ENCODE peak calls at places on chromosomes 12 and 14, in six cellular contexts. Q is kidney; L is effector memory CD4-positive, alpha-beta T cell; X is OCI-LY7; A is body of pancreas; P is caudate nucleus. M is an unnamed sample.

GRCh38 chr12:16385779-16386646 is 38.6 kb downstream of the MGST1 start:
- DNase-seq in Q (no peak), L (no peak), X (peak), A (peak), P (peak), M (no peak)

GRCh38 chr12:114245555-114245954 is 160.4 kb downstream of the TBX5 start:
- DNase-seq in Q (no peak), L (no peak), X (no peak), A (no peak), P (no peak), M (no peak)

GRCh38 chr14:98599082-98599481 is 672.9 kb downstream of the BCL11B start:
- DNase-seq in Q (no peak), L (no peak), X (no peak), A (no peak), P (no peak), M (no peak)

GRCh38 chr14:24262821-24263733 is at the start of gene TGM1:
- DNase-seq in Q (peak), L (no peak), X (no peak), A (no peak), P (no peak), M (no peak)

GRCh38 chr14:99351166-99352007 is 79.4 kb upstream of the BCL11B start:
- DNase-seq in Q (no peak), L (no peak), X (no peak), A (no peak), P (no peak), M (no peak)

GRCh38 chr14:58830121-58830520 is 192.4 kb downstream of the DACT1 start:
- DNase-seq in Q (no peak), L (no peak), X (no peak), A (no peak), P (no peak), M (no peak)

GRCh38 chr14:71574976-71575375 is 357.3 kb upstream of the RGS6 start:
- DNase-seq in Q (no peak), L (no peak), X (no peak), A (no peak), P (no peak), M (no peak)

GRCh38 chr14:105980224-105980623 is 453.8 kb downstream of the TMEM121 start:
- DNase-seq in Q (no peak), L (no peak), X (no peak), A (no peak), P (no peak), M (no peak)

GRCh38 chr14:64688028-64688427 is 16.2 kb upstream of the PLEKHG3 start:
- DNase-seq in Q (no peak), L (no peak), X (no peak), A (no peak), P (no peak), M (no peak)

GRCh38 chr12:5154091-5154490 is 110.4 kb downstream of the KCNA5 start:
- DNase-seq in Q (no peak), L (no peak), X (no peak), A (no peak), P (no peak), M (no peak)

GRCh38 chr12:112419269-112420133 is 754 bp downstream of the PTPN11 start:
- DNase-seq in Q (peak), L (no peak), X (no peak), A (peak), P (no peak), M (peak)

GRCh38 chr14:75204106-75204505 is 27.7 kb upstream of the TMED10 start:
- DNase-seq in Q (no peak), L (no peak), X (no peak), A (no peak), P (no peak), M (no peak)

GRCh38 chr12:44696542-44696941 is 179.6 kb downstream of the NELL2 start:
- DNase-seq in Q (no peak), L (no peak), X (no peak), A (no peak), P (no peak), M (no peak)

GRCh38 chr12:67069451-67070306 is 199.5 kb upstream of the CAND1 start:
- DNase-seq in Q (peak), L (no peak), X (peak), A (peak), P (peak), M (no peak)

GRCh38 chr12:132160016-132160415 is 15.8 kb downstream of the NOC4L start:
- DNase-seq in Q (peak), L (no peak), X (no peak), A (no peak), P (no peak), M (no peak)

GRCh38 chr14:21234112-21234511 is 35.1 kb downstream of the HNRNPC start:
- DNase-seq in Q (no peak), L (no peak), X (no peak), A (no peak), P (no peak), M (no peak)

GRCh38 chr12:32501835-32502333 is 102.5 kb downstream of the FGD4 start:
- DNase-seq in Q (no peak), L (no peak), X (no peak), A (peak), P (peak), M (no peak)

GRCh38 chr12:124656947-124657434 is 89.6 kb upstream of the NCOR2 start:
- DNase-seq in Q (no peak), L (no peak), X (no peak), A (no peak), P (no peak), M (no peak)
- H3K27ac ChIP-seq in Q (no peak), L (no peak), X (no peak), A (no peak), P (peak), M (no peak)

GRCh38 chr14:94602722-94603121 is 9.5 kb upstream of the SERPINA3 start:
- DNase-seq in Q (no peak), L (no peak), X (no peak), A (no peak), P (no peak), M (no peak)
- H3K27ac ChIP-seq in Q (no peak), L (no peak), X (no peak), A (peak), P (no peak), M (peak)

GRCh38 chr12:8960185-8960584 is 10.7 kb upstream of the M6PR start:
- DNase-seq in Q (no peak), L (no peak), X (no peak), A (no peak), P (no peak), M (no peak)
- H3K27ac ChIP-seq in Q (no peak), L (peak), X (no peak), A (no peak), P (no peak), M (no peak)

GRCh38 chr12:27192118-27192802 is 51.8 kb upstream of the STK38L start:
- DNase-seq in Q (no peak), L (no peak), X (no peak), A (no peak), P (no peak), M (no peak)
- H3K27ac ChIP-seq in Q (peak), L (no peak), X (no peak), A (peak), P (no peak), M (no peak)

DNA sequence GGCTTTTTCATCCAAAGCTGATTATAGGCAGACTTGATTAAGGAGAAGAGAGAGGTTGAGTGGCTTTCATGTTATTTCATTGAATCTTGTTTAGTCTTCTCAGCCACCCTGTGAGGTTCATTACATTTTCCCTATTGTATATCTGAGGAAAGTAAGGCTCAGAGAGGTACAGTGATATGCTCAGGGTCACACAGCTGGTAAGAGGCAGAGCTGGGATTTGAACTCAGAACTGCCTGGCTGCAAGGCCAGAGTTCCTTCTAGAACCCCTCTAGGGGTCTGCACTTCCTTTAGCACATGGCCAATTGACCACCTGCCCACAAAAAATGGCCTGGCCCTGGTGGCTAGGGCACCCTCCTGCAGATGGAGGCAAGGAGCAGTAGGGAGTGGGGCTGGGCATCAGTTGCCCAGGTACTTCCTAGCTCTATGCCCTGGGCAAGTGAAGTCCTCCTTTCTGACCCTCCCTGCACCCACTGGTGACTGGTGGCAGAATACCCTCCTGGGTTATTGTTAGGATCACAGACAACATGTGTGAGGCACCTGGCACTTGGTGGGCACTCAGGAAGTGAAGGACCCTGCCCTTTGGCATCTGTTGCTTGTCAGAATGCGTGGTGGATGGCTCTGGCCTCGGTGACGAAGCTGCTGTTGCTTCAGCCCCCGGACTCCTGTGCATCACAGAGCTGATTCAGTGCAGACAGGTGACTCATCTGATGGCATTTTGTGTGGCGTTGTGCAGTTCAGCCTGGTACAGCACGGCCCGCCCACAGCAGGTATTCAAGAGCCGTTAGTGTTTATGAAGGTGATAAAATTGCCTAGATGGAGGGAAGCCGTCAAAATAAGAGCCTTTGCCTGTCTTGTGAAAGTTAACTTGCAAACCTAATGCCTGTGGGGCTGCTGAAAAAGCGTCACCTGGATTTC is 115.8 kb downstream of the SLC25A47 start:
- DNase-seq in Q (peak), L (no peak), X (no peak), A (no peak), P (peak), M (no peak)
- H3K27ac ChIP-seq in Q (no peak), L (no peak), X (no peak), A (no peak), P (peak), M (peak)

GRCh38 chr12:109527489-109528123 is 45.7 kb downstream of the MMAB start:
- DNase-seq in Q (no peak), L (no peak), X (no peak), A (no peak), P (peak), M (no peak)

GRCh38 chr12:109532721-109533486 is 40.4 kb downstream of the MMAB start:
- DNase-seq in Q (peak), L (no peak), X (no peak), A (no peak), P (no peak), M (no peak)

GRCh38 chr12:109531411-109531810 is 41.9 kb downstream of the MMAB start:
- DNase-seq in Q (no peak), L (no peak), X (no peak), A (no peak), P (no peak), M (no peak)

GRCh38 chr12:109530301-109530685 is 43.0 kb downstream of the MMAB start:
- DNase-seq in Q (no peak), L (no peak), X (no peak), A (no peak), P (no peak), M (no peak)

DNA sequence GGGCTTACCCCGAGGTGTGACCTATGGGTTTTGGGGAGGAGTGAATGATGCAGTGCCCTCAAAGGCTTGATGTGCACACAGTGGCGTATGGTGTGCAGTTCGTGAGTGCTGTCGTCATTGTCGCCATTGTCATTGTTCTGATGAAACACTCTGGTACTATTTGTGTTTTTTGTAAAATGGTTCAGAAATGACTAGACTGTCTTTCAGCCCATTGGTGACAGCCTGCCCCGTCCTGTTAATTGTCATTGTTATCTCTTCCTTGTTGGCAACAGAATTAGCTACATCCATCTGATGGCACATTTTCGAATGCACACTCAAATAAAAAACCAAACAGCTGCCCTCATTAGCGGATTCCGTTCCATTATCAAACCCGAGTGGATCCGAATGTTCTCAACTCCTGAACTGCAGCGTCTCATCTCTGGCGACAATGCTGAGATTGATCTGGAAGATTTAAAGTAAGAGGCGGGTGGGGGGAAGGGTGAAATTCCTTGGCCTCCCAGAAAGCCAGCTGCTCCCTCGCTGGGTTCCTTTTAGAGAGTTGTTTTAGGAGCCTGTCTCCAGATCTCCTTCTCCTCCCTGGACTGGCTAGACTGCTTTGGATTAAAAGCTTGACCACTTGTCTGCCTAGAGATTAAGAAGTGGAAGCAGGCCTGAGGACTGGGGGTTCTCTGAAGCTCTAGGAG is 43.5 kb downstream of the MMAB start:
- DNase-seq in Q (no peak), L (no peak), X (no peak), A (no peak), P (no peak), M (no peak)
- H3K27ac ChIP-seq in Q (no peak), L (no peak), X (no peak), A (peak), P (peak), M (no peak)

DNA sequence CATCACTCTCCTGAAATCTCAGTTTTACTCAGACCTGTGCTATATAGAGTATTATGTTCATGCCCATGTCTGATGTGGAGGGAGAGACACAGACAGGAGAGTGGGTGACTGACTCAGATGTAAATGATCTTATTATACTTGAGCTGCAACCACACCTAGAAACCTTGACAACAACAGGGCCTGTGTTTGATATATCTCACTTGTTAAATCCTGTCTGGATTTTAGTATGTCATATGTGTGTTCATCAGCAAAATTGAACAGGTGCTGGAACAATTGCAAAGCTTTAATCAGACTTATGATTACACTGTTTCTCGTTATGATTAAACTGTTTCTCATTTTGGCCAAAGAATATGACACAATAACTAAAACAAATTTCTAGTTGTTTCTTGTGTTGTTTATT is 37.7 kb downstream of the DIP2B start:
- DNase-seq in Q (no peak), L (no peak), X (no peak), A (no peak), P (no peak), M (no peak)
- H3K27ac ChIP-seq in Q (no peak), L (no peak), X (no peak), A (no peak), P (no peak), M (no peak)

DNA sequence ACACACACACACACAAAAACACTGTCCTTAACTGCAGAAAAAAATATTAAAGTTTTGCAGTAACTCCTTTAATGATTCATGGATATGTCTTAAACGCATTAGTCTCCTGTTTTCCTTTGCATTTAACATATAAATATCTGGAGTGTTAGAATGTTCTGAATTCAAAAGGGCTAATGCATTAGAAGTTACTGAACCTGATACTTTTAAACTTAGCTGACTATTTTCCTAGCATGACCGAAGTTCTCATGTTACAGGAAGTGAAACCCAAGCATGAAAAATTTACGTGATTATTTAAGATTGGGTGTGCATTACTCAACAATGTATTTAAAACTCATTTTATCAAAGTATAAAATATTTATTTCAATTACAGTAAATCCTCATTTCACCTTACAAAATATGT is 791.2 kb downstream of the FLRT2 start:
- DNase-seq in Q (no peak), L (no peak), X (peak), A (no peak), P (no peak), M (no peak)
- H3K27ac ChIP-seq in Q (no peak), L (no peak), X (no peak), A (no peak), P (no peak), M (no peak)